ENCODE peak calls at places on chromosome 1, in five cellular contexts. One of them, this sample, is unnamed. For H3F3A, the result is how much of the 10 kb centered on the place peaks cover.

GRCh38 chr1:9422321-9422720 is 116.9 kb upstream of the SLC25A33 start:
- DNase-seq in GM23248: no peak
- DNase-seq in MM.1S: no peak
- DNase-seq in GM23338: no peak
- DNase-seq in neural progenitor cell: no peak
- DNase-seq in this sample: no peak

GRCh38 chr1:174990382-174990999 is 9.3 kb upstream of the CACYBP start:
- DNase-seq in GM23338: no peak
- DNase-seq in GM23248: peak
- DNase-seq in neural progenitor cell: no peak
- DNase-seq in MM.1S: peak
- DNase-seq in this sample: peak

GRCh38 chr1:162914601-162915000 is 53.6 kb upstream of the CCDC190 start:
- DNase-seq in neural progenitor cell: no peak
- DNase-seq in GM23338: no peak
- DNase-seq in MM.1S: no peak
- DNase-seq in GM23248: no peak
- DNase-seq in this sample: no peak

GRCh38 chr1:235648407-235648907 is 1.1 kb downstream of the GNG4 start:
- DNase-seq in MM.1S: no peak
- DNase-seq in GM23338: peak
- DNase-seq in neural progenitor cell: peak
- DNase-seq in GM23248: peak
- DNase-seq in this sample: no peak

GRCh38 chr1:155873860-155874259 is 14.5 kb downstream of the SYT11 start:
- DNase-seq in neural progenitor cell: no peak
- DNase-seq in GM23248: peak
- DNase-seq in GM23338: no peak
- DNase-seq in MM.1S: no peak
- DNase-seq in this sample: peak

GRCh38 chr1:77303387-77303786 is 21.6 kb downstream of the AK5 start:
- DNase-seq in GM23248: no peak
- DNase-seq in GM23338: no peak
- DNase-seq in MM.1S: no peak
- DNase-seq in neural progenitor cell: no peak
- DNase-seq in this sample: no peak

GRCh38 chr1:87334351-87335174 is 5.9 kb downstream of the LMO4 start:
- DNase-seq in GM23248: peak
- DNase-seq in MM.1S: peak
- DNase-seq in GM23338: peak
- DNase-seq in neural progenitor cell: peak
- DNase-seq in this sample: peak

GRCh38 chr1:46595127-46595526 is 8.9 kb downstream of the MKNK1 start:
- DNase-seq in neural progenitor cell: no peak
- DNase-seq in MM.1S: no peak
- DNase-seq in GM23338: no peak
- DNase-seq in GM23248: no peak
- DNase-seq in this sample: no peak

GRCh38 chr1:147586412-147586811 is 45.1 kb downstream of the BCL9 start:
- DNase-seq in neural progenitor cell: peak
- DNase-seq in GM23338: peak
- DNase-seq in MM.1S: no peak
- DNase-seq in GM23248: no peak
- DNase-seq in this sample: no peak

GRCh38 chr1:64499011-64499410 is 29.1 kb downstream of the CACHD1 start:
- DNase-seq in neural progenitor cell: no peak
- DNase-seq in MM.1S: no peak
- DNase-seq in GM23338: no peak
- DNase-seq in GM23248: no peak
- DNase-seq in this sample: no peak

GRCh38 chr1:15684042-15684461 is at the start of gene PLEKHM2:
- DNase-seq in GM23248: peak
- DNase-seq in neural progenitor cell: peak
- DNase-seq in MM.1S: peak
- DNase-seq in GM23338: peak
- DNase-seq in this sample: peak

DNA sequence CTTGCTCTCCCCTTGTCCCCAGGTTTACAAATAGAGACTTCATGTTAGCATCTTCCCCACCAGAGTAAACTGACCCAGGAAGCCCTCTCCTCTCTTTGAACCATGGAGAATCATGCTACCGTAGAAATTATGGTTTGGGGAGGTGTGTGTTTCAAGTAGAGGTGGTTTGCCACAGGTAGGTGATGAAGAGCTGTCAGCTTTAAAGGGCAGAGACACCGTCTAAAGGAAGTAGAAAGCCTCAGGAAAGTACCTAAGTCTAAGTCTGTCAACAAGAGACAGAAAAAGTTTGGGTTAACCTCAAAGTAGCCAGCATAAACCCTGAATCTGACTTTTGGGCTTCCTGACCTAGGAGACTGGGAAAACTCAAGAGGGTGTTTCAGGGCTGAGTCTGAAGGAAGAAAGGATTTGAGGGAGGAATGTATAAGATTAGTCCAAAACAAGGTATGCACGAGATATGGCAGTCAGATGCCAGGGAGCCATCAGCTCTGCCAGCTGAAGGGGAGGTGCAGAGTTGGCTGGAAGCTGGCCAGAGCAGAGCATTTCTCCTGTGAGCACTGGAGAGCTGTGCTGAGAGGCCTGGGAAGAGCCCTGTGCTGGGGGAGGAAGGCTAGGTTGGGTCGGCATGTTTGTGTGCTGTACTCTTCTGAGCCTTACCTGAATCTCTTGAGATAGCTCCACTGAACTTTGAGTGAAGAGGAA is 14.3 kb downstream of the ADAMTSL4 start:
- DNase-seq in GM23338: no peak
- DNase-seq in GM23248: peak
- DNase-seq in MM.1S: peak
- DNase-seq in neural progenitor cell: no peak
- DNase-seq in this sample: peak
- H3F3A ChIP-seq in GM23338: under half
- H3F3A ChIP-seq in GM23248: half or more
- H3F3A ChIP-seq in MM.1S: half or more
- H3F3A ChIP-seq in neural progenitor cell: half or more
- H3F3A ChIP-seq in this sample: under half

DNA sequence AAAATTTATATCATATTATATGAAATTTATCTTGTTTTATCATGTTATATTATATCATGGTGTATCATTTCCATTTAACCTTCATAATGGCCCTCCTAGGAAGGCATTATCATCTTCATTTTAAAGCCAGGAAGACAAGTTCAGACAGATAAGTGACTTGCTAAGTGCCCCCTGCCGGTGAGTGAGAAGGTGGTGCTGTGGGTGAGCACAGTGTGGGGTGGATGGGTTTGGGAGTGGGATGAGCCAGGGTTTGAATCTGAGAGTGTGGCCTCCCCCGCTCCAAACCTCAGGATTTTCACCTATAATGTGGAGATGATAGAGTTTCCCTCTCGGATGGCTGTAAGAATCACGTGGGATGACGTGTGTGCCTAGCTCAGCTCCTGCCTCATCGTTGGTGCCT is 108.7 kb upstream of the IGSF21 start:
- DNase-seq in neural progenitor cell: no peak
- DNase-seq in MM.1S: no peak
- DNase-seq in GM23338: peak
- DNase-seq in GM23248: peak
- DNase-seq in this sample: peak
- H3F3A ChIP-seq in neural progenitor cell: under half
- H3F3A ChIP-seq in MM.1S: under half
- H3F3A ChIP-seq in GM23338: under half
- H3F3A ChIP-seq in GM23248: under half
- H3F3A ChIP-seq in this sample: under half

DNA sequence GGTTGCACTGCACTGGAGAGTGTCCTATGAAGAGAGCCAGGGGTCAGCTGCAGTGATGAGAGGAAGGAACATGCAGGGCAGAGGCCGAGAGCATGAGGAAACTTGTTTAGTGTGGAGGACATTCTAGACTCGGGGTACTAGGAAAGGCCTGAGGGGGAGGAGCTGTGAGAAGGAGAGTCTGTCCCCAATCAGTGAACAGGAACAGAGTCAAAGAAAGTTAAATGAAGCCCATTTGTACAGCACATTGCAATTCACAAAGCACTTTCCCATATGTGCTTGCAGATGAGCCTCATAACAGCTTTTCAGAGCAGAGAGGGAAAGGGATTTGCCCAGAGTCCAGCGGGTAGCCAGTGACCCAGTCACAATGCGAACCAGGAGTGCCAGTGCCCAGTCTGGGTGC is 83.4 kb downstream of the NAV1 start:
- DNase-seq in neural progenitor cell: no peak
- DNase-seq in MM.1S: no peak
- DNase-seq in GM23338: no peak
- DNase-seq in GM23248: no peak
- DNase-seq in this sample: no peak
- H3F3A ChIP-seq in neural progenitor cell: under half
- H3F3A ChIP-seq in MM.1S: under half
- H3F3A ChIP-seq in GM23338: under half
- H3F3A ChIP-seq in GM23248: under half
- H3F3A ChIP-seq in this sample: under half

GRCh38 chr1:149936992-149937705 is 470 bp upstream of the MTMR11 start:
- DNase-seq in GM23248: peak
- DNase-seq in neural progenitor cell: no peak
- DNase-seq in MM.1S: peak
- DNase-seq in GM23338: peak
- DNase-seq in this sample: peak

GRCh38 chr1:149934326-149934725 is 2.4 kb downstream of the MTMR11 start:
- DNase-seq in neural progenitor cell: no peak
- DNase-seq in GM23338: no peak
- DNase-seq in MM.1S: no peak
- DNase-seq in GM23248: no peak
- DNase-seq in this sample: no peak

GRCh38 chr1:149936076-149936991 is at the start of gene MTMR11:
- DNase-seq in MM.1S: no peak
- DNase-seq in GM23248: peak
- DNase-seq in neural progenitor cell: peak
- DNase-seq in GM23338: peak
- DNase-seq in this sample: peak

GRCh38 chr1:149940427-149940826 is 3.7 kb upstream of the MTMR11 start:
- DNase-seq in neural progenitor cell: no peak
- DNase-seq in GM23338: no peak
- DNase-seq in MM.1S: no peak
- DNase-seq in GM23248: no peak
- DNase-seq in this sample: no peak

GRCh38 chr1:149937779-149938178 is 1.1 kb upstream of the MTMR11 start:
- DNase-seq in MM.1S: peak
- DNase-seq in GM23248: peak
- DNase-seq in GM23338: no peak
- DNase-seq in neural progenitor cell: no peak
- DNase-seq in this sample: peak
- H3F3A ChIP-seq in MM.1S: under half
- H3F3A ChIP-seq in GM23248: under half
- H3F3A ChIP-seq in GM23338: under half
- H3F3A ChIP-seq in neural progenitor cell: under half
- H3F3A ChIP-seq in this sample: under half

DNA sequence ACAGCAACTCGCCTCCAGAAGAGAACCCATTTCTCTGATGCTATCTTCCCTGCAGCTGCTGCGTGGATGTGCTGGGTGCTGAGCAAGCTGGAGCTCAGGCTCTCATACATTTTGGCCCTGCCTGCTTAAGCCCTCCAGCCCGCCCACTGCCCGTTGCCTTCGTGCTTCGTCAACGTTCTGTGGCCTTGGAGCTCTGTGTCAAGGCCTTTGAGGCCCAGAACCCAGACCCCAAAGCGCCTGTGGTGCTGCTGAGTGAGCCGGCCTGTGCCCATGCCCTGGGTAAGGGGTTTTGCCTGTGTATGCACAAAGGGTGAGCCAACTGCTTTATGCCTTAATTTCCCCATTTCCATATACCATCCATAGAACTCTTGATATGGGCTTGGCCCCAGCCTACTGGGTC is 1.1 kb downstream of the DPH2 start:
- DNase-seq in neural progenitor cell: no peak
- DNase-seq in MM.1S: no peak
- DNase-seq in GM23338: no peak
- DNase-seq in GM23248: no peak
- DNase-seq in this sample: no peak
- H3F3A ChIP-seq in neural progenitor cell: under half
- H3F3A ChIP-seq in MM.1S: under half
- H3F3A ChIP-seq in GM23338: under half
- H3F3A ChIP-seq in GM23248: under half
- H3F3A ChIP-seq in this sample: under half

GRCh38 chr1:182888736-182889531 is 49.8 kb downstream of the DHX9 start:
- DNase-seq in neural progenitor cell: no peak
- DNase-seq in GM23248: peak
- DNase-seq in MM.1S: no peak
- DNase-seq in GM23338: peak
- DNase-seq in this sample: no peak

GRCh38 chr1:182886985-182887384 is 47.8 kb downstream of the DHX9 start:
- DNase-seq in GM23248: no peak
- DNase-seq in MM.1S: no peak
- DNase-seq in neural progenitor cell: no peak
- DNase-seq in GM23338: no peak
- DNase-seq in this sample: no peak

GRCh38 chr1:182890927-182891610 is 51.9 kb downstream of the DHX9 start:
- DNase-seq in GM23338: peak
- DNase-seq in neural progenitor cell: no peak
- DNase-seq in MM.1S: no peak
- DNase-seq in GM23248: no peak
- DNase-seq in this sample: no peak

GRCh38 chr1:182889997-182890396 is 50.9 kb downstream of the DHX9 start:
- DNase-seq in MM.1S: peak
- DNase-seq in neural progenitor cell: no peak
- DNase-seq in GM23338: peak
- DNase-seq in GM23248: no peak
- DNase-seq in this sample: no peak

DNA sequence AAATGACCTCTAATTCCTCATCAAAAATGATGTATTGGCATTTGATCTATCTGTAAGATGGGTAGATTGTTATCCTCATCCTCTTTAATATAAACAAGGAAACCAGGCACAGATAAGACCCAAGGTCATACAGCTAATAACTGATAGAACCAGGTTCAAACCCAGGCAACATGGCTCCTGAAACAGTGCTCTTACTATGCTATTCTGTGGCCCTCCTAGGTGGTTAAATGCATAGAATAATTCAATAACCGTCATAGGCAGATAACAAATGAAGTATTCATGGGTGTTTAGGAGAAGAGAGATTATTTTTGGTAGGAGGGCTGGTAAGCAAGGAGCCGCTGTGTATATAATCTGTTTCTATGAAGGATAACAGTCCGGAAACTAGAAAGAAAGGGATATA is 46.4 kb downstream of the DHX9 start:
- DNase-seq in GM23338: no peak
- DNase-seq in neural progenitor cell: no peak
- DNase-seq in MM.1S: no peak
- DNase-seq in GM23248: no peak
- DNase-seq in this sample: no peak
- H3F3A ChIP-seq in GM23338: under half
- H3F3A ChIP-seq in neural progenitor cell: half or more
- H3F3A ChIP-seq in MM.1S: under half
- H3F3A ChIP-seq in GM23248: half or more
- H3F3A ChIP-seq in this sample: under half

This sample was measured in PC-3.